ENCODE peak calls at places on chromosomes 13 and 19, in six cellular contexts. One of them, this sample, is unnamed. For H3K9me3, the result is how much of the 10 kb centered on the place peaks cover.

GRCh38 chr19:53865918-53866696 is 1.6 kb upstream of the MYADM start:
- DNase-seq in trophoblast cell: peak
- DNase-seq in ovary: peak
- DNase-seq in neural progenitor cell: peak
- DNase-seq in CD4-positive, CD25-positive, alpha-beta regulatory T cell: peak
- DNase-seq in mucosa of descending colon: peak
- DNase-seq in this sample: peak

GRCh38 chr13:95457294-95457693 is 95.2 kb upstream of the CLDN10 start:
- DNase-seq in trophoblast cell: no peak
- DNase-seq in ovary: no peak
- DNase-seq in neural progenitor cell: no peak
- DNase-seq in CD4-positive, CD25-positive, alpha-beta regulatory T cell: no peak
- DNase-seq in mucosa of descending colon: no peak
- DNase-seq in this sample: no peak

GRCh38 chr13:89199138-89199537 is 1528.0 kb downstream of the SLITRK5 start:
- DNase-seq in trophoblast cell: no peak
- DNase-seq in ovary: no peak
- DNase-seq in neural progenitor cell: no peak
- DNase-seq in CD4-positive, CD25-positive, alpha-beta regulatory T cell: no peak
- DNase-seq in mucosa of descending colon: no peak
- DNase-seq in this sample: no peak

GRCh38 chr19:10086904-10087256 is 763 bp downstream of the SHFL start:
- DNase-seq in trophoblast cell: no peak
- DNase-seq in ovary: peak
- DNase-seq in neural progenitor cell: peak
- DNase-seq in CD4-positive, CD25-positive, alpha-beta regulatory T cell: peak
- DNase-seq in mucosa of descending colon: peak
- DNase-seq in this sample: no peak

GRCh38 chr13:41007359-41008118 is 11.6 kb downstream of the ELF1 start:
- DNase-seq in trophoblast cell: no peak
- DNase-seq in ovary: no peak
- DNase-seq in neural progenitor cell: peak
- DNase-seq in CD4-positive, CD25-positive, alpha-beta regulatory T cell: no peak
- DNase-seq in mucosa of descending colon: no peak
- DNase-seq in this sample: no peak

GRCh38 chr13:23160241-23161175 is 20.3 kb upstream of the SGCG start:
- DNase-seq in trophoblast cell: no peak
- DNase-seq in ovary: no peak
- DNase-seq in neural progenitor cell: peak
- DNase-seq in CD4-positive, CD25-positive, alpha-beta regulatory T cell: no peak
- DNase-seq in mucosa of descending colon: no peak
- DNase-seq in this sample: no peak

GRCh38 chr19:40807147-40808020 is 8.4 kb downstream of the EGLN2 start:
- DNase-seq in trophoblast cell: peak
- DNase-seq in ovary: no peak
- DNase-seq in neural progenitor cell: peak
- DNase-seq in CD4-positive, CD25-positive, alpha-beta regulatory T cell: no peak
- DNase-seq in mucosa of descending colon: no peak
- DNase-seq in this sample: no peak

GRCh38 chr19:42370667-42371066 is 19.4 kb downstream of the CNFN start:
- DNase-seq in trophoblast cell: no peak
- DNase-seq in ovary: no peak
- DNase-seq in neural progenitor cell: no peak
- DNase-seq in CD4-positive, CD25-positive, alpha-beta regulatory T cell: no peak
- DNase-seq in mucosa of descending colon: no peak
- DNase-seq in this sample: no peak

GRCh38 chr13:21735621-21736401 is 64.9 kb downstream of the FGF9 start:
- DNase-seq in trophoblast cell: no peak
- DNase-seq in ovary: peak
- DNase-seq in neural progenitor cell: no peak
- DNase-seq in CD4-positive, CD25-positive, alpha-beta regulatory T cell: no peak
- DNase-seq in mucosa of descending colon: no peak
- DNase-seq in this sample: no peak

GRCh38 chr13:110269509-110270185 is 37.3 kb downstream of the COL4A1 start:
- DNase-seq in trophoblast cell: no peak
- DNase-seq in ovary: no peak
- DNase-seq in neural progenitor cell: no peak
- DNase-seq in CD4-positive, CD25-positive, alpha-beta regulatory T cell: no peak
- DNase-seq in mucosa of descending colon: no peak
- DNase-seq in this sample: no peak

GRCh38 chr13:39788097-39788496 is 132.6 kb downstream of the COG6 start:
- DNase-seq in trophoblast cell: peak
- DNase-seq in ovary: no peak
- DNase-seq in neural progenitor cell: no peak
- DNase-seq in CD4-positive, CD25-positive, alpha-beta regulatory T cell: no peak
- DNase-seq in mucosa of descending colon: no peak
- DNase-seq in this sample: no peak

GRCh38 chr13:90868321-90868920 is 479.1 kb upstream of the MIR17HG start:
- DNase-seq in trophoblast cell: no peak
- DNase-seq in ovary: no peak
- DNase-seq in neural progenitor cell: peak
- DNase-seq in CD4-positive, CD25-positive, alpha-beta regulatory T cell: no peak
- DNase-seq in mucosa of descending colon: no peak
- DNase-seq in this sample: no peak

GRCh38 chr19:37953576-37954303 is 46.7 kb downstream of the SIPA1L3 start:
- DNase-seq in trophoblast cell: no peak
- DNase-seq in ovary: no peak
- DNase-seq in neural progenitor cell: peak
- DNase-seq in CD4-positive, CD25-positive, alpha-beta regulatory T cell: no peak
- DNase-seq in mucosa of descending colon: no peak
- DNase-seq in this sample: no peak

GRCh38 chr13:51608857-51609406 is 24.7 kb downstream of the WDFY2 start:
- DNase-seq in trophoblast cell: no peak
- DNase-seq in ovary: no peak
- DNase-seq in neural progenitor cell: no peak
- DNase-seq in CD4-positive, CD25-positive, alpha-beta regulatory T cell: no peak
- DNase-seq in mucosa of descending colon: no peak
- DNase-seq in this sample: no peak

GRCh38 chr13:44876782-44877324 is 112.4 kb downstream of the NUFIP1 start:
- DNase-seq in trophoblast cell: no peak
- DNase-seq in ovary: peak
- DNase-seq in neural progenitor cell: peak
- DNase-seq in CD4-positive, CD25-positive, alpha-beta regulatory T cell: no peak
- DNase-seq in mucosa of descending colon: no peak
- DNase-seq in this sample: no peak

GRCh38 chr13:21825186-21825585 is 154.3 kb downstream of the FGF9 start:
- DNase-seq in trophoblast cell: no peak
- DNase-seq in ovary: no peak
- DNase-seq in neural progenitor cell: no peak
- DNase-seq in CD4-positive, CD25-positive, alpha-beta regulatory T cell: no peak
- DNase-seq in mucosa of descending colon: no peak
- DNase-seq in this sample: no peak

GRCh38 chr13:59706101-59706976 is 457.4 kb downstream of the DIAPH3 start:
- DNase-seq in trophoblast cell: no peak
- DNase-seq in ovary: no peak
- DNase-seq in neural progenitor cell: no peak
- DNase-seq in CD4-positive, CD25-positive, alpha-beta regulatory T cell: no peak
- DNase-seq in mucosa of descending colon: no peak
- DNase-seq in this sample: no peak

GRCh38 chr13:76552807-76553206 is 333.4 kb downstream of the KCTD12 start:
- DNase-seq in trophoblast cell: no peak
- DNase-seq in ovary: no peak
- DNase-seq in neural progenitor cell: no peak
- DNase-seq in CD4-positive, CD25-positive, alpha-beta regulatory T cell: no peak
- DNase-seq in mucosa of descending colon: no peak
- DNase-seq in this sample: no peak

GRCh38 chr13:72437458-72437857 is 290.0 kb downstream of the MZT1 start:
- DNase-seq in trophoblast cell: peak
- DNase-seq in ovary: no peak
- DNase-seq in neural progenitor cell: no peak
- DNase-seq in CD4-positive, CD25-positive, alpha-beta regulatory T cell: no peak
- DNase-seq in mucosa of descending colon: no peak
- DNase-seq in this sample: no peak

GRCh38 chr19:383040-383439 is 25.9 kb downstream of the C2CD4C start:
- DNase-seq in trophoblast cell: no peak
- DNase-seq in ovary: no peak
- DNase-seq in neural progenitor cell: no peak
- DNase-seq in CD4-positive, CD25-positive, alpha-beta regulatory T cell: no peak
- DNase-seq in mucosa of descending colon: no peak
- DNase-seq in this sample: no peak

GRCh38 chr13:71626396-71626795 is 240.6 kb downstream of the DACH1 start:
- DNase-seq in trophoblast cell: no peak
- DNase-seq in ovary: no peak
- DNase-seq in neural progenitor cell: no peak
- DNase-seq in CD4-positive, CD25-positive, alpha-beta regulatory T cell: no peak
- DNase-seq in mucosa of descending colon: no peak
- DNase-seq in this sample: no peak

GRCh38 chr13:52892925-52893324 is 44.5 kb upstream of the PCDH8 start:
- DNase-seq in trophoblast cell: no peak
- DNase-seq in ovary: no peak
- DNase-seq in neural progenitor cell: no peak
- DNase-seq in CD4-positive, CD25-positive, alpha-beta regulatory T cell: no peak
- DNase-seq in mucosa of descending colon: no peak
- DNase-seq in this sample: no peak

GRCh38 chr13:38848360-38848759 is 142.3 kb downstream of the STOML3 start:
- DNase-seq in trophoblast cell: no peak
- DNase-seq in ovary: no peak
- DNase-seq in neural progenitor cell: no peak
- DNase-seq in CD4-positive, CD25-positive, alpha-beta regulatory T cell: no peak
- DNase-seq in mucosa of descending colon: no peak
- DNase-seq in this sample: no peak

GRCh38 chr19:4694211-4694987 is 24.3 kb upstream of the MYDGF start:
- DNase-seq in trophoblast cell: no peak
- DNase-seq in ovary: no peak
- DNase-seq in neural progenitor cell: no peak
- DNase-seq in CD4-positive, CD25-positive, alpha-beta regulatory T cell: no peak
- DNase-seq in mucosa of descending colon: peak
- DNase-seq in this sample: no peak

GRCh38 chr13:112144616-112145220 is 77.8 kb downstream of the SOX1 start:
- DNase-seq in trophoblast cell: no peak
- DNase-seq in ovary: no peak
- DNase-seq in neural progenitor cell: no peak
- DNase-seq in CD4-positive, CD25-positive, alpha-beta regulatory T cell: no peak
- DNase-seq in mucosa of descending colon: no peak
- DNase-seq in this sample: no peak
- H3K9me3 ChIP-seq in trophoblast cell: under half
- H3K9me3 ChIP-seq in ovary: under half
- H3K9me3 ChIP-seq in neural progenitor cell: under half
- H3K9me3 ChIP-seq in CD4-positive, CD25-positive, alpha-beta regulatory T cell: under half
- H3K9me3 ChIP-seq in mucosa of descending colon: under half
- H3K9me3 ChIP-seq in this sample: under half

GRCh38 chr19:30423481-30423880 is 51.3 kb downstream of the ZNF536 start:
- DNase-seq in trophoblast cell: no peak
- DNase-seq in ovary: no peak
- DNase-seq in neural progenitor cell: no peak
- DNase-seq in CD4-positive, CD25-positive, alpha-beta regulatory T cell: no peak
- DNase-seq in mucosa of descending colon: no peak
- DNase-seq in this sample: no peak

GRCh38 chr19:30425885-30426838 is 54.0 kb downstream of the ZNF536 start:
- DNase-seq in trophoblast cell: no peak
- DNase-seq in ovary: no peak
- DNase-seq in neural progenitor cell: no peak
- DNase-seq in CD4-positive, CD25-positive, alpha-beta regulatory T cell: no peak
- DNase-seq in mucosa of descending colon: no peak
- DNase-seq in this sample: no peak

GRCh38 chr19:30419581-30420180 is 47.5 kb downstream of the ZNF536 start:
- DNase-seq in trophoblast cell: no peak
- DNase-seq in ovary: no peak
- DNase-seq in neural progenitor cell: no peak
- DNase-seq in CD4-positive, CD25-positive, alpha-beta regulatory T cell: no peak
- DNase-seq in mucosa of descending colon: no peak
- DNase-seq in this sample: no peak

GRCh38 chr19:30420881-30421280 is 48.7 kb downstream of the ZNF536 start:
- DNase-seq in trophoblast cell: no peak
- DNase-seq in ovary: no peak
- DNase-seq in neural progenitor cell: no peak
- DNase-seq in CD4-positive, CD25-positive, alpha-beta regulatory T cell: no peak
- DNase-seq in mucosa of descending colon: no peak
- DNase-seq in this sample: no peak

GRCh38 chr19:30421571-30421970 is 49.4 kb downstream of the ZNF536 start:
- DNase-seq in trophoblast cell: no peak
- DNase-seq in ovary: no peak
- DNase-seq in neural progenitor cell: no peak
- DNase-seq in CD4-positive, CD25-positive, alpha-beta regulatory T cell: no peak
- DNase-seq in mucosa of descending colon: no peak
- DNase-seq in this sample: no peak
- H3K9me3 ChIP-seq in trophoblast cell: under half
- H3K9me3 ChIP-seq in ovary: under half
- H3K9me3 ChIP-seq in neural progenitor cell: under half
- H3K9me3 ChIP-seq in CD4-positive, CD25-positive, alpha-beta regulatory T cell: under half
- H3K9me3 ChIP-seq in mucosa of descending colon: under half
- H3K9me3 ChIP-seq in this sample: under half

GRCh38 chr19:31533114-31533513 is 183.9 kb upstream of the TSHZ3 start:
- DNase-seq in trophoblast cell: peak
- DNase-seq in ovary: no peak
- DNase-seq in neural progenitor cell: no peak
- DNase-seq in CD4-positive, CD25-positive, alpha-beta regulatory T cell: no peak
- DNase-seq in mucosa of descending colon: no peak
- DNase-seq in this sample: no peak

GRCh38 chr19:31530781-31531180 is 181.5 kb upstream of the TSHZ3 start:
- DNase-seq in trophoblast cell: no peak
- DNase-seq in ovary: no peak
- DNase-seq in neural progenitor cell: no peak
- DNase-seq in CD4-positive, CD25-positive, alpha-beta regulatory T cell: no peak
- DNase-seq in mucosa of descending colon: no peak
- DNase-seq in this sample: no peak

GRCh38 chr19:31531326-31531725 is 182.1 kb upstream of the TSHZ3 start:
- DNase-seq in trophoblast cell: no peak
- DNase-seq in ovary: no peak
- DNase-seq in neural progenitor cell: no peak
- DNase-seq in CD4-positive, CD25-positive, alpha-beta regulatory T cell: no peak
- DNase-seq in mucosa of descending colon: no peak
- DNase-seq in this sample: no peak

GRCh38 chr19:31534231-31534630 is 185.0 kb upstream of the TSHZ3 start:
- DNase-seq in trophoblast cell: no peak
- DNase-seq in ovary: no peak
- DNase-seq in neural progenitor cell: no peak
- DNase-seq in CD4-positive, CD25-positive, alpha-beta regulatory T cell: no peak
- DNase-seq in mucosa of descending colon: no peak
- DNase-seq in this sample: no peak

GRCh38 chr19:31532034-31532433 is 182.8 kb upstream of the TSHZ3 start:
- DNase-seq in trophoblast cell: no peak
- DNase-seq in ovary: no peak
- DNase-seq in neural progenitor cell: no peak
- DNase-seq in CD4-positive, CD25-positive, alpha-beta regulatory T cell: no peak
- DNase-seq in mucosa of descending colon: no peak
- DNase-seq in this sample: no peak
- H3K9me3 ChIP-seq in trophoblast cell: under half
- H3K9me3 ChIP-seq in ovary: under half
- H3K9me3 ChIP-seq in neural progenitor cell: under half
- H3K9me3 ChIP-seq in CD4-positive, CD25-positive, alpha-beta regulatory T cell: under half
- H3K9me3 ChIP-seq in mucosa of descending colon: under half
- H3K9me3 ChIP-seq in this sample: under half

GRCh38 chr19:19866599-19867248 is 1.0 kb downstream of the ZNF253 start:
- DNase-seq in trophoblast cell: peak
- DNase-seq in ovary: no peak
- DNase-seq in neural progenitor cell: peak
- DNase-seq in CD4-positive, CD25-positive, alpha-beta regulatory T cell: peak
- DNase-seq in mucosa of descending colon: no peak
- DNase-seq in this sample: peak

GRCh38 chr19:19858751-19859150 is 6.9 kb upstream of the ZNF253 start:
- DNase-seq in trophoblast cell: no peak
- DNase-seq in ovary: no peak
- DNase-seq in neural progenitor cell: no peak
- DNase-seq in CD4-positive, CD25-positive, alpha-beta regulatory T cell: no peak
- DNase-seq in mucosa of descending colon: no peak
- DNase-seq in this sample: no peak

GRCh38 chr19:19865750-19866598 is at the start of gene ZNF253:
- DNase-seq in trophoblast cell: peak
- DNase-seq in ovary: peak
- DNase-seq in neural progenitor cell: peak
- DNase-seq in CD4-positive, CD25-positive, alpha-beta regulatory T cell: peak
- DNase-seq in mucosa of descending colon: peak
- DNase-seq in this sample: peak

GRCh38 chr19:19860756-19861390 is 4.8 kb upstream of the ZNF253 start:
- DNase-seq in trophoblast cell: peak
- DNase-seq in ovary: no peak
- DNase-seq in neural progenitor cell: peak
- DNase-seq in CD4-positive, CD25-positive, alpha-beta regulatory T cell: peak
- DNase-seq in mucosa of descending colon: no peak
- DNase-seq in this sample: peak
- H3K9me3 ChIP-seq in trophoblast cell: under half
- H3K9me3 ChIP-seq in ovary: under half
- H3K9me3 ChIP-seq in neural progenitor cell: under half
- H3K9me3 ChIP-seq in CD4-positive, CD25-positive, alpha-beta regulatory T cell: under half
- H3K9me3 ChIP-seq in mucosa of descending colon: under half
- H3K9me3 ChIP-seq in this sample: under half

This sample was measured in naive thymus-derived CD4-positive, alpha-beta T cell.